ENCODE peak calls at places on chromosomes 11 and 22, in eight cellular contexts. X is GM12891; S is RWPE1; B is A172; N is posterior cingulate gyrus; O is stimulated activated CD4-positive, alpha-beta T cell treated with anti-CD3 and anti-CD28 coated beads, Interleukin-1b, Interleukin-23, amount 100 ng/mL, for 24 hours; G is left ventricle myocardium inferior; Z is NCI-H1694 treated with DMSO at 0.1 percent for 48 hours. L is an unnamed sample.

GRCh38 chr11:125337836-125338235 is 158.2 kb downstream of the FEZ1 start:
- DNase-seq in X (no peak), S (no peak), B (no peak), N (peak), O (no peak), G (no peak), Z (no peak), L (no peak)

GRCh38 chr22:36767035-36767775 is 8.7 kb downstream of the IFT27 start:
- DNase-seq in X (no peak), S (no peak), B (no peak), N (peak), O (no peak), G (no peak), Z (no peak), L (no peak)

GRCh38 chr22:42752912-42753311 is 32.2 kb upstream of the A4GALT start:
- DNase-seq in X (no peak), S (no peak), B (no peak), N (no peak), O (no peak), G (no peak), Z (no peak), L (no peak)

GRCh38 chr11:106594751-106595351 is 423.4 kb downstream of the GUCY1A2 start:
- DNase-seq in X (no peak), S (no peak), B (no peak), N (no peak), O (no peak), G (no peak), Z (no peak), L (no peak)

GRCh38 chr11:19259487-19260345 is 19.0 kb upstream of the E2F8 start:
- DNase-seq in X (no peak), S (peak), B (peak), N (peak), O (no peak), G (peak), Z (peak), L (peak)

GRCh38 chr22:36277482-36278291 is 24.8 kb downstream of the APOL1 start:
- DNase-seq in X (peak), S (peak), B (peak), N (peak), O (peak), G (peak), Z (peak), L (peak)

GRCh38 chr11:111633756-111634362 is 31.6 kb downstream of the SIK2 start:
- DNase-seq in X (no peak), S (peak), B (peak), N (no peak), O (no peak), G (no peak), Z (no peak), L (no peak)

GRCh38 chr11:129364143-129364654 is 11.4 kb upstream of the BARX2 start:
- DNase-seq in X (no peak), S (peak), B (peak), N (peak), O (peak), G (peak), Z (peak), L (peak)

GRCh38 chr11:73245461-73245860 is 26.7 kb upstream of the P2RY6 start:
- DNase-seq in X (no peak), S (no peak), B (no peak), N (peak), O (no peak), G (no peak), Z (no peak), L (no peak)

L was measured in cerebellum.